ENCODE peak calls at places on chromosomes 5 and 9, in six cellular contexts. S is adrenal gland, E is ovary, Y is IMR-90, O is heart left ventricle, Z is A549. I is an unnamed sample.

GRCh38 chr9:71146511-71146910 is 25.1 kb upstream of the TRPM3 start:
- DNase-seq in S (no peak), E (no peak), Y (no peak), O (no peak), Z (no peak), I (no peak)

GRCh38 chr5:128252196-128252595 is 168.6 kb downstream of the SLC12A2 start:
- DNase-seq in S (no peak), E (no peak), Y (no peak), O (no peak), Z (no peak), I (no peak)

GRCh38 chr5:143494162-143494561 is 90.7 kb upstream of the NR3C1 start:
- DNase-seq in S (no peak), E (no peak), Y (peak), O (no peak), Z (no peak), I (no peak)

GRCh38 chr9:98972641-98973545 is 29.2 kb downstream of the COL15A1 start:
- DNase-seq in S (no peak), E (peak), Y (no peak), O (no peak), Z (no peak), I (no peak)

GRCh38 chr5:53679261-53679660 is 118.8 kb downstream of the NDUFS4 start:
- DNase-seq in S (no peak), E (no peak), Y (peak), O (no peak), Z (no peak), I (no peak)

GRCh38 chr9:87671925-87672324 is 54.0 kb upstream of the CTSL start:
- DNase-seq in S (no peak), E (no peak), Y (no peak), O (no peak), Z (no peak), I (no peak)

GRCh38 chr9:97412628-97413382 is 909 bp downstream of the TDRD7 start:
- DNase-seq in S (no peak), E (no peak), Y (peak), O (no peak), Z (peak), I (no peak)

GRCh38 chr5:101580591-101580990 is 677.5 kb upstream of the ST8SIA4 start:
- DNase-seq in S (no peak), E (no peak), Y (no peak), O (no peak), Z (no peak), I (no peak)

GRCh38 chr9:6852243-6852963 is 94.6 kb downstream of the KDM4C start:
- DNase-seq in S (peak), E (no peak), Y (peak), O (no peak), Z (peak), I (no peak)

GRCh38 chr5:4698596-4698995 is 441.5 kb upstream of the ADAMTS16 start:
- DNase-seq in S (no peak), E (no peak), Y (no peak), O (no peak), Z (no peak), I (no peak)

DNA sequence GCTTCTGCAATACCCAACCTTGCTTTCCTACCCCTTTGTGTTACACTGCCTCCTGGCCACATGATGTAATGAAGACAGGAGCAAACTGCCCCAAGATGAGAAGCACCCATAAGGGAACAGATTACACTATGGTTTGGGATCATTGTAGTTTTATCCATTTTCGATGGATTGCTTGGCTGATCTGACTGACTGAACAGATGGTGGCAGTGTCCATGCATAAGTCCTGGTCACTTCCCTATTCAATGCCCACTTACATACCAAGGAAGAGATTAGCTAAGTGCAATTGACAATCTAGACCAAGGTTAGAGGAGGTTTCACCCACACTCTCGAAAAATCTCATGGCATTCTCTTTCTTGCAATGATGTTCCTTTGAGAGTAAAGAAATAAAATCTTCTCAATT is 319.9 kb downstream of the RAB3C start:
- DNase-seq in S (no peak), E (no peak), Y (no peak), O (no peak), Z (no peak), I (no peak)
- TF ChIP-seq POLR2A in S (no peak), E (no peak), Y (no peak), O (no peak), Z (no peak), I (no peak)

DNA sequence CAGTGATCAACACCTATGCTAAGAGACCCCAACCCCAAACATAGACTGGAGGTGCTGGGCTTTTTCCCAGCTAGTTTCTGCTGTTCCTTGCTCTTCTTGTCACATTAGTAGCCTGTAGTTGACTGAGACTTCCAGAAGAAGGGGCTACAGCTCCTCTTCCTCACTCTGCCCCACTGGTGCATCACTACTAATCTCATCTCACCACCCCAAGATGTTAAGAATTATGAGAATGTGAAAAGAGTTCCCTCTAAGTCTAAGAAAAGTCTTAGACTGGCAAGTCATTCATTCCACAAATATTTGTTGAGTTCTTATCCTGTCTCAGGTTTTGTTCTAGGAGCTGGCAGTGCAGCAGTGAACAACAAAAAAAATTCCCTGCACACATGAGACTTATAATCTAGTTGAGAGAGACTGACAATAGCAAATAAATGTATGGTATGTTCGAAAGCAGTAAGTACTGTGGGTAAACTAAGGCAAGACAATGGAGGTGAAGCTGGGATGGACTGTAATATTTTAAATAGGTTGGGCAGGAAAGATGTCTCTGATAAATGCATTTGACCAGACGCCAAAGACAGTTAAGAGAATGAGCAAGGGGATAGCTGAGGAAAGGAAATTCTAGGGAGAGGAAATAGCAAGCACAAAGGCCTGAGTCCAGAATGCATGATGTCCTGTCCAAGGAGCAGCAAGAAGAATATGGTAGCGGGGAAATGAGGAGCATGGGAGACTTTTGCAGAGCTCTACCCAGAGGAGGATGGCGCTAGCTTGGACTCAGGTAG is 92.3 kb downstream of the PTCD2 start:
- DNase-seq in S (no peak), E (no peak), Y (peak), O (no peak), Z (no peak), I (no peak)
- TF ChIP-seq CTCF in S (no peak), E (no peak), Y (peak), O (no peak), Z (peak), I (no peak)

GRCh38 chr9:95551406-95551805 is 34.6 kb upstream of the PTCH1 start:
- DNase-seq in S (no peak), E (no peak), Y (no peak), O (no peak), Z (no peak), I (no peak)

GRCh38 chr9:95552814-95553546 is 36.2 kb upstream of the PTCH1 start:
- DNase-seq in S (peak), E (peak), Y (no peak), O (peak), Z (no peak), I (peak)

GRCh38 chr9:95557142-95557541 is 40.4 kb upstream of the PTCH1 start:
- DNase-seq in S (no peak), E (no peak), Y (no peak), O (no peak), Z (no peak), I (no peak)

GRCh38 chr9:95556521-95556920 is 39.8 kb upstream of the PTCH1 start:
- DNase-seq in S (no peak), E (no peak), Y (no peak), O (no peak), Z (no peak), I (no peak)

GRCh38 chr9:95552241-95552640 is 35.5 kb upstream of the PTCH1 start:
- DNase-seq in S (no peak), E (no peak), Y (no peak), O (no peak), Z (no peak), I (peak)
- H3K4me3 ChIP-seq in S (no peak), E (no peak), Y (no peak), O (no peak), Z (no peak), I (no peak)

GRCh38 chr9:90290716-90291485 is 351.7 kb downstream of the DIRAS2 start:
- DNase-seq in S (no peak), E (no peak), Y (peak), O (no peak), Z (no peak), I (no peak)

GRCh38 chr9:90285946-90286345 is 356.7 kb downstream of the DIRAS2 start:
- DNase-seq in S (no peak), E (no peak), Y (no peak), O (no peak), Z (no peak), I (no peak)

GRCh38 chr9:90288275-90288639 is 354.4 kb downstream of the DIRAS2 start:
- DNase-seq in S (no peak), E (no peak), Y (no peak), O (no peak), Z (no peak), I (no peak)

GRCh38 chr9:90287567-90288274 is 354.9 kb downstream of the DIRAS2 start:
- DNase-seq in S (no peak), E (no peak), Y (no peak), O (no peak), Z (no peak), I (peak)
- TF ChIP-seq POLR2A in S (no peak), E (no peak), Y (no peak), O (no peak), Z (no peak), I (no peak)

GRCh38 chr5:61653802-61654580 is 321.9 kb downstream of the ZSWIM6 start:
- DNase-seq in S (no peak), E (no peak), Y (no peak), O (no peak), Z (no peak), I (no peak)
- TF ChIP-seq CTCF in S (no peak), E (no peak), Y (no peak), O (no peak), Z (no peak), I (no peak)

DNA sequence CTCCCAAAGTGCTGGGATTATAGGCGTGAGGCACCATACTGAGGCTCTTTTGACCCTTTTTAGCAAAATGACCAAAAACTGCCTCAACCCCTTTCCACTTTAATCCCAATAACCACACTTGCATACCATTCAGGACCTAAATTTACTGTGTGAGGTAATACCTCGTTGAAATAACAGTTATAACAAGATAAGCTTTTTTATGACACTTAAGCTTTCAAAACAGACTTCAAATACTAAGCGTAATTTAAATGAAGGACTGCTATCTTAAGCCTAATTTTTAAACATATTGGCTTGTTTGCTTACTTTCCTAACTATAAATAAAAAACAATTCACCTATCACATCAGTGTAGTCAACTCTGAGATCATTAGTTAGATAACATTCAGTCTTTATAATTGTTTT is 37.8 kb downstream of the PWWP2A start:
- DNase-seq in S (no peak), E (no peak), Y (no peak), O (no peak), Z (no peak), I (no peak)
- H3K4me3 ChIP-seq in S (no peak), E (no peak), Y (no peak), O (no peak), Z (no peak), I (no peak)

DNA sequence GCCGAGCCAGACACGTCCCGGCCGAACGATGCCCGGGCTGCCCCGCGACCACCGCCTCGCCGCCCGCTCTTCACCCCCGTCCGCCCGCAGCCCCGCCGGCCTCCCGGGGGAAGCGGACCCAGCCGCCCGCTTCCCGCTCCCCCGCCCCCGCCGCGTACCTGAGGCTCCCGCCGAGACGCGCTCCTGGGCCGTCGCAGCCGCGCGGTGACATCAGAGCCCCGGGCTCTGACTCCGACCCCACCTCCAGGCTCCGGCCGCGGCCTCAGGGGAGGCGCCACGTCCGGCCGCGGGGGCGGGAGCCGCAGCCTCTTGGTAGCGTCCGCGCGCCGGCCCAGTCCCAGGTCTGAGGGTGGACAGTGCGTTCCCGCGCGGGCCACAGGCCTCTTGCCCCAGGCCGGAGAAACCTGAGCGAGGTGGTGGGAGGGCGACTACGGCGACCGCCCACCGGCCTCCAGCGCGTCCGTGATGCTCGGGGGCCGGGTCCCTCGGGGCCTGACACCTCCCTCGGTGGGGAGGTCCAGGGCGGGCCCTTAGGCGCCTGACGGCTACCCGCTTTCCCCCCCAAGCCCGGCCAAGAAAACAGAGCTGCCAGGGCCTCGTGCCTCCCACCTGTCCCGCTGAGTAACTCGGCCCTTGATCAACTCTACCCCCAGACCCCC is at the start of gene SHROOM1:
- DNase-seq in S (peak), E (peak), Y (peak), O (peak), Z (peak), I (peak)
- TF ChIP-seq POLR2A in S (no peak), E (no peak), Y (no peak), O (peak), Z (peak), I (peak)

GRCh38 chr9:117304613-117305012 is 110.2 kb downstream of the ASTN2 start:
- DNase-seq in S (no peak), E (no peak), Y (no peak), O (no peak), Z (no peak), I (no peak)
- TF ChIP-seq CTCF in S (no peak), E (no peak), Y (no peak), O (no peak), Z (no peak), I (no peak)

I was measured in thyroid gland.